ENCODE peak calls at places on chromosomes 7 and 10, in nine cellular contexts. O is astrocyte of the cerebellum, A is cardiac fibroblast, I is stomach, J is colonic mucosa, S is A673, X is epithelial cell of esophagus, Z is GM23338, F is fibroblast of mammary gland. V is an unnamed sample.

GRCh38 chr10:121374121-121374520 is 224.1 kb downstream of the FGFR2 start:
- DNase-seq in O (no peak), A (no peak), I (no peak), J (peak), S (no peak), X (no peak), Z (no peak), F (no peak), V (no peak)

GRCh38 chr10:19941206-19941880 is 125.1 kb downstream of the PLXDC2 start:
- DNase-seq in O (no peak), A (no peak), I (no peak), J (no peak), S (no peak), X (no peak), Z (no peak), F (no peak), V (no peak)

GRCh38 chr7:151186640-151187408 is at the start of gene ASB10:
- DNase-seq in O (no peak), A (no peak), I (no peak), J (no peak), S (no peak), X (no peak), Z (no peak), F (no peak), V (no peak)

GRCh38 chr7:84647797-84648762 is 453.5 kb upstream of the SEMA3A start:
- DNase-seq in O (peak), A (peak), I (no peak), J (no peak), S (peak), X (no peak), Z (no peak), F (peak), V (peak)

GRCh38 chr7:102021841-102022618 is 204.6 kb downstream of the CUX1 start:
- DNase-seq in O (no peak), A (no peak), I (no peak), J (no peak), S (no peak), X (no peak), Z (no peak), F (no peak), V (no peak)

GRCh38 chr10:78515037-78515872 is 481.6 kb downstream of the RPS24 start:
- DNase-seq in O (no peak), A (no peak), I (no peak), J (peak), S (no peak), X (no peak), Z (no peak), F (no peak), V (no peak)

GRCh38 chr10:101559596-101560292 is 28.3 kb downstream of the POLL start:
- DNase-seq in O (no peak), A (no peak), I (no peak), J (no peak), S (no peak), X (no peak), Z (no peak), F (no peak), V (no peak)

GRCh38 chr10:1050145-1050544 is 1.2 kb upstream of the IDI1 start:
- DNase-seq in O (no peak), A (peak), I (no peak), J (peak), S (no peak), X (peak), Z (no peak), F (no peak), V (peak)

GRCh38 chr7:72152171-72153131 is 259.7 kb downstream of the CALN1 start:
- DNase-seq in O (no peak), A (no peak), I (peak), J (no peak), S (no peak), X (no peak), Z (no peak), F (no peak), V (no peak)

GRCh38 chr7:106206826-106207541 is 77.8 kb downstream of the NAMPT start:
- DNase-seq in O (no peak), A (no peak), I (peak), J (no peak), S (no peak), X (no peak), Z (no peak), F (no peak), V (no peak)

GRCh38 chr10:132418520-132419416 is 21.8 kb downstream of the PWWP2B start:
- DNase-seq in O (no peak), A (peak), I (peak), J (peak), S (no peak), X (peak), Z (peak), F (no peak), V (no peak)

GRCh38 chr10:35000936-35001335 is 89.2 kb downstream of the CUL2 start:
- DNase-seq in O (no peak), A (no peak), I (no peak), J (no peak), S (no peak), X (no peak), Z (peak), F (no peak), V (peak)

GRCh38 chr7:19648791-19649190 is 60.0 kb downstream of the POLR1F start:
- DNase-seq in O (no peak), A (no peak), I (no peak), J (no peak), S (no peak), X (peak), Z (no peak), F (peak), V (no peak)

GRCh38 chr7:158399762-158400161 is 187.9 kb downstream of the PTPRN2 start:
- DNase-seq in O (no peak), A (no peak), I (no peak), J (no peak), S (no peak), X (no peak), Z (no peak), F (no peak), V (no peak)

GRCh38 chr7:76129836-76130235 is 71.9 kb upstream of the SRRM3 start:
- DNase-seq in O (no peak), A (no peak), I (no peak), J (no peak), S (no peak), X (no peak), Z (no peak), F (no peak), V (no peak)

GRCh38 chr7:43584200-43584586 is 1.3 kb downstream of the STK17A start:
- DNase-seq in O (no peak), A (peak), I (no peak), J (peak), S (peak), X (peak), Z (no peak), F (peak), V (peak)

GRCh38 chr7:142629588-142630260 is 119.5 kb upstream of the PRSS1 start:
- DNase-seq in O (peak), A (peak), I (no peak), J (no peak), S (no peak), X (peak), Z (no peak), F (peak), V (peak)

GRCh38 chr7:117588352-117588794 is 108.5 kb downstream of the CFTR start:
- DNase-seq in O (peak), A (peak), I (no peak), J (no peak), S (no peak), X (peak), Z (no peak), F (peak), V (peak)

GRCh38 chr7:18873674-18874341 is 243.6 kb downstream of the TWIST1 start:
- DNase-seq in O (no peak), A (peak), I (no peak), J (no peak), S (peak), X (peak), Z (peak), F (peak), V (peak)

GRCh38 chr10:126147866-126148578 is 240.3 kb downstream of the ADAM12 start:
- DNase-seq in O (peak), A (peak), I (no peak), J (peak), S (peak), X (peak), Z (no peak), F (peak), V (peak)

GRCh38 chr7:143422033-143422432 is 13.4 kb upstream of the EPHA1 start:
- DNase-seq in O (no peak), A (no peak), I (no peak), J (no peak), S (no peak), X (no peak), Z (no peak), F (no peak), V (no peak)

GRCh38 chr7:141102436-141102835 is 28.6 kb downstream of the TMEM178B start:
- DNase-seq in O (no peak), A (no peak), I (no peak), J (no peak), S (no peak), X (no peak), Z (no peak), F (no peak), V (no peak)

GRCh38 chr10:86023931-86024554 is 342.6 kb downstream of the GRID1 start:
- DNase-seq in O (no peak), A (no peak), I (no peak), J (no peak), S (no peak), X (no peak), Z (no peak), F (no peak), V (no peak)

GRCh38 chr7:88111136-88111748 is 108.6 kb downstream of the SRI start:
- DNase-seq in O (peak), A (peak), I (no peak), J (no peak), S (peak), X (peak), Z (peak), F (peak), V (peak)

GRCh38 chr10:68423522-68423921 is 16.4 kb upstream of the RUFY2 start:
- DNase-seq in O (no peak), A (no peak), I (no peak), J (no peak), S (no peak), X (no peak), Z (no peak), F (no peak), V (no peak)

GRCh38 chr7:149713731-149714068 is 59.7 kb downstream of the ZNF467 start:
- DNase-seq in O (no peak), A (no peak), I (no peak), J (no peak), S (no peak), X (no peak), Z (peak), F (no peak), V (no peak)

GRCh38 chr7:83161851-83162401 is 758 bp downstream of the PCLO start:
- DNase-seq in O (no peak), A (no peak), I (no peak), J (no peak), S (peak), X (no peak), Z (no peak), F (no peak), V (no peak)

GRCh38 chr7:102451371-102452054 is 13.2 kb downstream of the ALKBH4 start:
- DNase-seq in O (no peak), A (no peak), I (no peak), J (no peak), S (no peak), X (peak), Z (peak), F (peak), V (no peak)

GRCh38 chr10:37467246-37467645 is 341.8 kb downstream of the ANKRD30A start:
- DNase-seq in O (no peak), A (no peak), I (no peak), J (no peak), S (no peak), X (no peak), Z (no peak), F (no peak), V (no peak)

GRCh38 chr7:133355325-133355708 is 102.4 kb downstream of the EXOC4 start:
- DNase-seq in O (peak), A (peak), I (no peak), J (no peak), S (peak), X (peak), Z (peak), F (peak), V (peak)

DNA sequence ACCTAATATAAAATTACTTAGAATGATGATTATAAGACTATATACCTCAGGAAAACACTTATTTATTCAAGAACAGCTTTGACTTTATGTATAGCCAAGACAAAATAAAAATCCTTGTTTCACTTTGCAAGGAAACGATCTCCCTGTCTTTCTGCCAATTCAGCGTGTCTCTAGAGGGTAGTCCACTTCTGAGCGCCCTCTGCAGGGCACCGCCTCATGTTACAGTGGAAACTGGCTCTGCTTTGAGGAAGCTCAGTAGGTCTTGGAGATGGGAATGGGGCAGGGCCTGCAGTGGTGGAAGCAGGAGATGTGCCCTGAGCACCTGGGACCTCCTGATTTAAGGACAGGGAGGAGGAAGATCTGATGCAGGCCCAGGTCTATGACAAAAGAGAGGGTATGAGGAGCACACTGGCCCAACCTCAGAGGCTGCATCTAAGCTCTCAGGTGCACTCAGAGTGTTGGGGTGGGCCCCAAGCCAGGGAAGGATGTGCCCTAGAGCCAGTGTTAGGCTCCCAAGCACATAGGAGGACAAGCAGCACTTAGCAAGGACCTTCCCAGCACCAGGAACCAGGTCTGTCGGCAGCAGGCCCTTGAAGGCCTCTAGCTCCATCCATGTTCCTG is 481.0 kb downstream of the TNS3 start:
- DNase-seq in O (peak), A (peak), I (peak), J (peak), S (peak), X (peak), Z (peak), F (peak), V (peak)
- TF ChIP-seq CTCF in O (peak), A (peak), I (peak), J (peak), S (peak), X (peak), Z (peak), F (peak), V (peak)

DNA sequence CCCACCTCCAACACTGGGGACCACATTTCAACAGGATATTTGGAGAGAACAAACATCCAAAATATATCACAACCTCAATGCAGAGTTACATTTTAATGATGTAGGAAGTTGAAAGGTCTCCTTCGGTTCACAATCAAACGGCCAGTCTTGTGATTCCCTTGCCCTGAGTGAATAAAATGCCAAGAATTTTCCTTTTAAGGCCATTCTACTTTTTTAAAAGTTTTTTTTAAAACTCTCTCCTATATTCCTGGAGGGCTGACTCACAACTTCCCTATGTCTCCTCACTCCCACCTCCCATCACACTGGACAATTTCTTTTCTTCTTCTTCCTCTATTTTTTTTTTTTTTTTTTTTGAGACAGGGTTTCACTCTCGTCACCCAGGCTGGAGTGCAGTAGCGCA is 693.6 kb upstream of the AUTS2 start:
- DNase-seq in O (no peak), A (no peak), I (no peak), J (no peak), S (no peak), X (no peak), Z (no peak), F (no peak), V (peak)
- H3K4me3 ChIP-seq in O (no peak), A (no peak), I (no peak), J (no peak), S (no peak), X (no peak), Z (no peak), F (no peak), V (no peak)

GRCh38 chr10:6091630-6092029 is 2.8 kb downstream of the RBM17 start:
- DNase-seq in O (peak), A (peak), I (no peak), J (no peak), S (peak), X (no peak), Z (no peak), F (no peak), V (peak)
- TF ChIP-seq CTCF in O (peak), A (peak), I (no peak), J (no peak), S (no peak), X (no peak), Z (no peak), F (no peak), V (peak)

DNA sequence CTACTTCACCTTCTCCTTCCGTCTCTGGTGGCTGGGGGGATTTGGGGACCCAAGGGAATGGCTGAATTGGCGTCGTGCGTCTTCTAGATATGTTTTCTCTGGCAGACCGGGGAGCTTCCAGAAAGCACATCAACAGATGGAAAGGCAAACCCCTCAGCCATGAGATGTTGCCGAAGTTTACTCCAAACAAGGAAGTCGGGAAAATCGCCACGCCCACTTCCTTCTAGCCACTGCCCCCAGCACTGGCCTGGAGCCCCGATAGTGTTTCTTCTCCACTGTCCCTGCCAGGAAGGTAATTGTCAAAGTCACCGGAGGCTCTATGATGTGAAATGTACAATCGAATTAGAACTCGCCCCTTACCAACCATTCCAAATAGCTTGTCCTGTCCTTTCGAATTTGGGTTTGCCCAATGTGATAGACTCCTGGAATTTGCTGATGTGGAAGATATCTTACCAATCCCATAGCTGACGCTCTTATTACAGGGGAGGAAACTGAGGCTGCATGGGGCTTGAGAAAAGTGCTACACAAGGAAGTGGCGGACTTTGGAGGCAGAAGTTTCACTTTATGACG is 191.0 kb downstream of the LSM5 start:
- DNase-seq in O (no peak), A (peak), I (no peak), J (no peak), S (peak), X (peak), Z (peak), F (no peak), V (no peak)
- H3K4me3 ChIP-seq in O (peak), A (peak), I (peak), J (peak), S (peak), X (peak), Z (peak), F (no peak), V (peak)

GRCh38 chr7:7761974-7762769 is 43.8 kb upstream of the RPA3 start:
- DNase-seq in O (no peak), A (peak), I (no peak), J (no peak), S (no peak), X (peak), Z (no peak), F (peak), V (peak)

GRCh38 chr7:7757576-7757975 is 39.2 kb upstream of the RPA3 start:
- DNase-seq in O (no peak), A (no peak), I (no peak), J (no peak), S (no peak), X (no peak), Z (no peak), F (no peak), V (no peak)

GRCh38 chr7:7764515-7765138 is 46.2 kb upstream of the RPA3 start:
- DNase-seq in O (no peak), A (no peak), I (no peak), J (no peak), S (no peak), X (peak), Z (no peak), F (no peak), V (no peak)

GRCh38 chr7:7765422-7765821 is 47.0 kb upstream of the RPA3 start:
- DNase-seq in O (no peak), A (peak), I (no peak), J (no peak), S (no peak), X (peak), Z (no peak), F (no peak), V (no peak)

DNA sequence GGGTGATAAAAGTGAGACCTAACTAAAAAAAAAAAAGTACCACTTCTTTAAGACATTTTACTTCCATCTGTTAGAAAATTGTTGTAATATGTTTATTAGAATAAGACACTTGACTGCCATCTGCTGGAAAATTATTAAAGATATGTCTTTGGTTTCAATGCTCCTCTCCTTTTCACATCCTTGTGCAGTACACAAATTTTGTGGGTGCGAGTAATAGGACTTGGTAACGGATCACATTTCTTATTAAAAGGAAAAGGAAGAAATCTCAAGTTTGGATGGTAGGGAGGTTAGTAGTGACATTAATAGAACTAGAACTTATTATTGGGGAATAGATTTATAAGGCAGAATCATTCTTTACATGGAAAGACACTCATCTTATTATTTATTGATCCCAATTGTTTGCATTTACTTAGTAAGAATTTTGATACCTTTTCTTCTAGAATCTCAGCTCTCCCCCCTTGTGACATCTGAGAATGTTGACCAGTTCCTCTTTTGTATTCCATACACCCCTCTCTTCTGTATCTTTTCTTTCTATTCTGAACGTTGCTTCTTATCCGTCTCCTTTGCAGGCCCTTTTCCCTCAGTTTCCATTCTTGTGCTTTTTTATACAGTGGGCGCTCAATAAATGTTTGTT is 43.0 kb upstream of the RPA3 start:
- DNase-seq in O (peak), A (peak), I (no peak), J (no peak), S (peak), X (peak), Z (no peak), F (peak), V (peak)
- TF ChIP-seq CTCF in O (peak), A (peak), I (peak), J (no peak), S (peak), X (peak), Z (no peak), F (peak), V (peak)

GRCh38 chr10:76397210-76397881 is 965.9 kb downstream of the LRMDA start:
- DNase-seq in O (peak), A (peak), I (no peak), J (no peak), S (no peak), X (no peak), Z (no peak), F (peak), V (peak)
- H3K4me3 ChIP-seq in O (no peak), A (no peak), I (no peak), J (no peak), S (no peak), X (no peak), Z (no peak), F (no peak), V (no peak)